ENCODE peak calls at places on chromosome 9, in six cellular contexts. A, O, W, I, Q and B are unnamed samples.

GRCh38 chr9:94900222-94901018 is 173.9 kb downstream of the AOPEP start:
- DNase-seq in A (no peak), O (no peak), W (no peak), I (peak), Q (peak), B (peak)

GRCh38 chr9:97803167-97804058 is 49.6 kb upstream of the FOXE1 start:
- DNase-seq in A (peak), O (peak), W (peak), I (peak), Q (peak), B (peak)

GRCh38 chr9:88426651-88427050 is 38.4 kb downstream of the SPIN1 start:
- DNase-seq in A (no peak), O (no peak), W (no peak), I (no peak), Q (no peak), B (no peak)

GRCh38 chr9:91951944-91952520 is 2.0 kb upstream of the ROR2 start:
- DNase-seq in A (no peak), O (no peak), W (peak), I (peak), Q (no peak), B (peak)

GRCh38 chr9:95746408-95747165 is 128.9 kb upstream of the ERCC6L2 start:
- DNase-seq in A (no peak), O (no peak), W (no peak), I (no peak), Q (no peak), B (no peak)

GRCh38 chr9:132485454-132485853 is 75.4 kb downstream of the CFAP77 start:
- DNase-seq in A (no peak), O (no peak), W (no peak), I (no peak), Q (no peak), B (no peak)

GRCh38 chr9:88586452-88586851 is 51.5 kb downstream of the NXNL2 start:
- DNase-seq in A (no peak), O (no peak), W (no peak), I (peak), Q (no peak), B (no peak)

GRCh38 chr9:104009853-104010252 is 84.3 kb upstream of the SMC2 start:
- DNase-seq in A (no peak), O (no peak), W (no peak), I (peak), Q (no peak), B (peak)

GRCh38 chr9:109556786-109557185 is 58.7 kb upstream of the PTPN3 start:
- DNase-seq in A (no peak), O (no peak), W (no peak), I (no peak), Q (no peak), B (no peak)

GRCh38 chr9:90025816-90026215 is 421.0 kb downstream of the GADD45G start:
- DNase-seq in A (no peak), O (no peak), W (no peak), I (no peak), Q (no peak), B (peak)

GRCh38 chr9:2050236-2050635 is 35.1 kb downstream of the SMARCA2 start:
- DNase-seq in A (no peak), O (no peak), W (no peak), I (no peak), Q (no peak), B (peak)

GRCh38 chr9:94638335-94639044 is 828 bp downstream of the FBP1 start:
- DNase-seq in A (peak), O (no peak), W (peak), I (no peak), Q (no peak), B (no peak)

GRCh38 chr9:107484117-107484723 is 5.3 kb downstream of the KLF4 start:
- DNase-seq in A (no peak), O (no peak), W (peak), I (peak), Q (peak), B (peak)

GRCh38 chr9:107478805-107479204 is 10.8 kb downstream of the KLF4 start:
- DNase-seq in A (no peak), O (no peak), W (no peak), I (no peak), Q (no peak), B (no peak)

GRCh38 chr9:107483666-107484065 is 5.9 kb downstream of the KLF4 start:
- DNase-seq in A (no peak), O (no peak), W (no peak), I (peak), Q (no peak), B (no peak)

GRCh38 chr9:107480386-107480789 is 9.2 kb downstream of the KLF4 start:
- DNase-seq in A (no peak), O (peak), W (peak), I (peak), Q (no peak), B (peak)

DNA sequence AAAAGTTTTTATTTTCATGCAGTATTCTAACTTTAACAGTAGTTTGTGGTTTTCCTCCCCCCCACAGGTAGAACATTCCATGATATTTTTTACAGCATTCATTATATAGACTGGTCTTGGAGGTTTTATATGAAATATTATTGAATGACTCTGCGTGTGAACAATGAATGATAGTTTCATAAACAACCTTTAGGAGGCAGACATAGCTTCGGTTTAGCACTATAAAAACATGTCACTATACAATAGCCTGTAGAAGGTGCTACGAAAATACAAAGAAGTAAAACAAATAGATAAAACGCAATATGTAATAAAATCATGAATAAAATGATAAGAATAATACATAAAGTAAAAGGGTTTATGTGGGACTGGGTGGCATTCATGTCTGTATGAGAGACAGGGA is 8.5 kb downstream of the KLF4 start:
- DNase-seq in A (no peak), O (no peak), W (peak), I (peak), Q (no peak), B (peak)
- TF ChIP-seq CTCF in A (no peak), O (peak), W (no peak), I (peak), Q (peak), B (peak)

GRCh38 chr9:23254404-23255184 is 571.4 kb downstream of the ELAVL2 start:
- DNase-seq in A (no peak), O (no peak), W (no peak), I (no peak), Q (no peak), B (no peak)
- H3K4me3 ChIP-seq in A (no peak), O (no peak), W (no peak), I (no peak), Q (no peak), B (no peak)

DNA sequence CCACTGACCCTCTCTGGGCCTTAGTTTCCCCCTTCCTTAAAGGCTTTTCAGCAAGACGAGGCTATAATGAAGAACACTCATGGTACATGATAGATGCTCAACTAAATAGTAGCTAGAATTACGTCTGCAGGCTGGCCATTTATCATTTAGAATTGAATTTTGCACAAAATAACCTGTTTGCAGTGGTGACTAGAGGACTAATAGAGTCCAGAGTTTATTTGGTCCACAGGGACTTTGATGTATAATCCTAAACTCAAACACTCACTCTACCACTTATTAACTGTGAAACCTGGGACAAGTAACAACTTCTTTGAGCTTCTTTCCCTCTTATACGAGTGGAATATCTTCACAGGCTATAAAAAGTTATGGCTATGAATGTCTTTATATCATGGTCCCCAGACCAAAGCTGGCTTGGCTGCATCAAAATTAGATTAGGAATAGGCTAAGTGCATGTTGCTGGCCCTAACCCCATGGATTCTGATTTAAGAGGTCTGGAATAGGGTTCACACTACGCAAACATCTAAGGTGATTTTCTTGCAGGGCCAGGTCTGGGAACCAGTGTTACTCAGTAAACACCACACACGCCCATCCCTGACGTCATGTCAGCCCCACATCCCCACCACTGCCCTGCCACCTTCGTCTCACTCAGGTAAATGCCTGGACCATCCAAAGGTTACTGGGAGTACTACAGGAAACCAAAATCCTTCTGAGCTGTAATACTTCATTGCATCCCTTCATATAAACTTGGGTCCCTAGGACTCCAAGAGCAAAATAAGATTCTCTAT is 150.6 kb downstream of the FRMD3 start:
- DNase-seq in A (no peak), O (no peak), W (no peak), I (no peak), Q (no peak), B (no peak)
- TF ChIP-seq CTCF in A (no peak), O (no peak), W (no peak), I (no peak), Q (no peak), B (no peak)

GRCh38 chr9:129598089-129598596 is 22.8 kb downstream of the C9orf50 start:
- DNase-seq in A (no peak), O (no peak), W (no peak), I (no peak), Q (no peak), B (no peak)
- H3K4me3 ChIP-seq in A (no peak), O (peak), W (no peak), I (peak), Q (peak), B (no peak)

GRCh38 chr9:10957878-10958277 is 345.1 kb upstream of the PTPRD start:
- DNase-seq in A (no peak), O (no peak), W (no peak), I (no peak), Q (no peak), B (no peak)
- TF ChIP-seq CTCF in A (no peak), O (no peak), W (no peak), I (no peak), Q (no peak), B (no peak)

GRCh38 chr9:3863686-3864085 is 337.9 kb upstream of the RFX3 start:
- DNase-seq in A (no peak), O (no peak), W (no peak), I (peak), Q (no peak), B (peak)

GRCh38 chr9:3868012-3868411 is 342.2 kb upstream of the RFX3 start:
- DNase-seq in A (no peak), O (no peak), W (no peak), I (peak), Q (no peak), B (no peak)

GRCh38 chr9:3858961-3859360 is 333.2 kb upstream of the RFX3 start:
- DNase-seq in A (no peak), O (no peak), W (no peak), I (peak), Q (no peak), B (peak)

GRCh38 chr9:3865373-3865772 is 339.6 kb upstream of the RFX3 start:
- DNase-seq in A (no peak), O (no peak), W (no peak), I (peak), Q (no peak), B (no peak)

DNA sequence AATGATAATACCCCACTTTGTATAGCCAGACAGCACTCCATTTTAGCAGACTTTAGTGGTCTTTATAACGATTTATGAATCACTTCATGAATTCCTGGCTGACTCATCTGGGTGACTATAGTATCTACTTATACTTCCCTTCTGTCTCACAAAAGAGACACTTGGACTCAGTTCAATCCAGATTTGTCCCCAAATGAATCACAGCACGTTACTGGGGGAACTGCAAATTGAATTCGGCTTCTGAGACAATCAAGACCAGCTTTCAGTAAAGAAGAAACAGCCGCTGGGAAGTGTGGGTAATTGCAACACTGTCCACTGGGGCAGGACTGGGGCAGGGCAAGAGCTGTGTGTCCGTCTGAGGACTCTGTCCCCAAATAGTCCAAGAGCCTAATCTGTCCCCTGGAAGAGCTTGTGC is 337.3 kb upstream of the RFX3 start:
- DNase-seq in A (no peak), O (no peak), W (peak), I (peak), Q (peak), B (peak)
- H3K4me3 ChIP-seq in A (no peak), O (no peak), W (no peak), I (no peak), Q (no peak), B (peak)